ENCODE peak calls at places on chromosomes 7 and 10, in five cellular contexts. C, S, Z, G and E are unnamed samples. For H3K27me3 and H3K9me3, the result is how much of the 10 kb centered on the place peaks cover.

GRCh38 chr7:47792521-47793121 is 155.6 kb downstream of the PKD1L1 start:
- DNase-seq in C (no peak), S (no peak), Z (no peak), G (no peak), E (no peak)

GRCh38 chr7:149598721-149599308 is 101.2 kb upstream of the ZNF746 start:
- DNase-seq in C (no peak), S (no peak), Z (no peak), G (peak), E (peak)

GRCh38 chr10:124706462-124706857 is 37.7 kb downstream of the FAM53B start:
- DNase-seq in C (no peak), S (no peak), Z (no peak), G (no peak), E (no peak)

GRCh38 chr7:139232893-139233292 is 1.9 kb downstream of the UBN2 start:
- DNase-seq in C (no peak), S (no peak), Z (no peak), G (no peak), E (no peak)

GRCh38 chr7:98295467-98296220 is 14.2 kb downstream of the BRI3 start:
- DNase-seq in C (no peak), S (no peak), Z (no peak), G (no peak), E (no peak)

GRCh38 chr7:117597755-117598154 is 117.9 kb downstream of the CFTR start:
- DNase-seq in C (no peak), S (no peak), Z (no peak), G (no peak), E (no peak)

GRCh38 chr7:28078036-28078901 is 102.3 kb downstream of the JAZF1 start:
- DNase-seq in C (no peak), S (no peak), Z (no peak), G (peak), E (peak)

GRCh38 chr7:46715579-46715978 is 794.5 kb upstream of the IGFBP3 start:
- DNase-seq in C (no peak), S (no peak), Z (no peak), G (no peak), E (no peak)

GRCh38 chr10:104766341-104766740 is 125.3 kb downstream of the SORCS3 start:
- DNase-seq in C (no peak), S (no peak), Z (no peak), G (no peak), E (peak)

GRCh38 chr7:99737726-99738125 is 2.7 kb upstream of the CYP3A7 start:
- DNase-seq in C (no peak), S (no peak), Z (no peak), G (no peak), E (no peak)

GRCh38 chr7:74586258-74587200 is 71.0 kb upstream of the GTF2I start:
- DNase-seq in C (no peak), S (no peak), Z (no peak), G (no peak), E (no peak)

GRCh38 chr10:61992059-61992460 is 90.6 kb downstream of the ARID5B start:
- DNase-seq in C (no peak), S (no peak), Z (no peak), G (no peak), E (no peak)

GRCh38 chr7:150435390-150436073 is 14.9 kb upstream of the GIMAP8 start:
- DNase-seq in C (no peak), S (no peak), Z (no peak), G (no peak), E (no peak)

GRCh38 chr7:94584113-94584512 is 71.8 kb downstream of the SGCE start:
- DNase-seq in C (no peak), S (peak), Z (no peak), G (peak), E (no peak)

GRCh38 chr7:93036807-93037206 is 81.0 kb downstream of the SAMD9 start:
- DNase-seq in C (no peak), S (no peak), Z (no peak), G (no peak), E (no peak)

GRCh38 chr7:34133983-34134782 is 228.8 kb downstream of the BMPER start:
- DNase-seq in C (peak), S (peak), Z (peak), G (peak), E (peak)

GRCh38 chr7:130276796-130277762 is 10.4 kb downstream of the CPA2 start:
- DNase-seq in C (no peak), S (no peak), Z (no peak), G (no peak), E (peak)

GRCh38 chr7:139620676-139621344 is 97.3 kb downstream of the CLEC2L start:
- DNase-seq in C (no peak), S (peak), Z (no peak), G (peak), E (peak)

GRCh38 chr10:51073035-51073434 is 1.3 kb upstream of the PRKG1 start:
- DNase-seq in C (no peak), S (no peak), Z (no peak), G (no peak), E (no peak)

GRCh38 chr10:106436123-106436740 is 728.3 kb downstream of the SORCS1 start:
- DNase-seq in C (no peak), S (no peak), Z (no peak), G (no peak), E (peak)

GRCh38 chr10:42783181-42783549 is 570 bp downstream of the BMS1 start:
- DNase-seq in C (no peak), S (no peak), Z (peak), G (no peak), E (peak)

GRCh38 chr10:80460399-80461207 is 6.5 kb downstream of the TSPAN14 start:
- DNase-seq in C (no peak), S (peak), Z (no peak), G (peak), E (peak)

GRCh38 chr10:33215154-33215553 is 119.3 kb downstream of the NRP1 start:
- DNase-seq in C (no peak), S (no peak), Z (no peak), G (no peak), E (no peak)

GRCh38 chr10:126596472-126597016 is 73.9 kb downstream of the C10orf90 start:
- DNase-seq in C (no peak), S (no peak), Z (no peak), G (no peak), E (no peak)

GRCh38 chr10:126458453-126458852 is 70.2 kb upstream of the ADAM12 start:
- DNase-seq in C (no peak), S (no peak), Z (no peak), G (peak), E (peak)

GRCh38 chr7:144519900-144520299 is 116.4 kb upstream of the NOBOX start:
- DNase-seq in C (no peak), S (no peak), Z (no peak), G (no peak), E (peak)

GRCh38 chr10:119665901-119666708 is 14.9 kb downstream of the BAG3 start:
- DNase-seq in C (no peak), S (no peak), Z (no peak), G (peak), E (no peak)

DNA sequence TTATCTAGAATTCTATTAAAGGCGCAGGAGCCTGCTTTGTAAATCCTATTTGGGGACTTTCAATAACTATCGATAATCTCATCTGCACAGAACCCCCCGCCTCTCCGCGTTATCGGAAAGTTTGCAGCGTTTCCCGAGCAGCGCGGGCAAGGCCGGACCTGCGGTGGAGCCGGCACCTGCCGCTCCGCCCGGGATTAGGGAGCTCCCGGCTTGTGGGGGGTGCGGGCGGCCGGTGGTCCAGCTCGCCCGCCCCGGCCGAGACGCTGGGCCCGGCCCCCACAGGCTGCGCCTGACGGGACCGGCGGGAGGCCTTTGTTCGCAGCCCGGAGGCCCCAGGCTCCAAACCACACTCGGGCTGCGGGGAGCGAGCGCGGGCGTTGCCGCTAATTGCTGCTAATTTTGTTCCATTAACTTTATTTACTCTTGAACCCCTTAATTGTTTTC is 9.5 kb downstream of the UNCX start:
- DNase-seq in C (no peak), S (no peak), Z (no peak), G (no peak), E (no peak)
- H3K27me3 ChIP-seq in C (half or more), S (under half), Z (half or more), G (half or more), E (half or more)

GRCh38 chr10:16384064-16384463 is 52.7 kb upstream of the PTER start:
- DNase-seq in C (no peak), S (no peak), Z (no peak), G (no peak), E (peak)
- H3K4me3 ChIP-seq in C (no peak), S (no peak), Z (no peak), G (no peak), E (no peak)

GRCh38 chr7:56495165-56495564 is 378.9 kb upstream of the NUPR2 start:
- DNase-seq in C (no peak), S (no peak), Z (no peak), G (no peak), E (no peak)
- H3K9me3 ChIP-seq in C (half or more), S (half or more), Z (under half), G (under half), E (under half)

GRCh38 chr10:118246340-118247247 is 95.5 kb downstream of the FAM204A start:
- DNase-seq in C (no peak), S (no peak), Z (no peak), G (no peak), E (no peak)
- H3K27me3 ChIP-seq in C (under half), S (under half), Z (under half), G (half or more), E (under half)